ENCODE peak calls at places on chromosomes 2 and 18, in four cellular contexts. One of them, this sample, is unnamed.

GRCh38 chr2:179818546-179818945 is 42.9 kb downstream of the ZNF385B start:
- DNase-seq in omental fat pad: no peak
- DNase-seq in D721Med: no peak
- DNase-seq in HTR-8/SVneo: peak; percentile 4
- DNase-seq in this sample: no peak

GRCh38 chr18:63848159-63848558 is 39.3 kb upstream of the SERPINB2 start:
- DNase-seq in omental fat pad: no peak
- DNase-seq in D721Med: no peak
- DNase-seq in HTR-8/SVneo: peak; percentile 15
- DNase-seq in this sample: peak; percentile 71

GRCh38 chr2:129727286-129727685 is 252.2 kb upstream of the RAB6C start:
- DNase-seq in omental fat pad: no peak
- DNase-seq in D721Med: no peak
- DNase-seq in HTR-8/SVneo: no peak
- DNase-seq in this sample: no peak

GRCh38 chr2:64417624-64418023 is 36.3 kb upstream of the LGALSL start:
- DNase-seq in omental fat pad: no peak
- DNase-seq in D721Med: no peak
- DNase-seq in HTR-8/SVneo: no peak
- DNase-seq in this sample: no peak

GRCh38 chr18:621181-621580 is 24.4 kb downstream of the CLUL1 start:
- DNase-seq in omental fat pad: no peak
- DNase-seq in D721Med: no peak
- DNase-seq in HTR-8/SVneo: no peak
- DNase-seq in this sample: no peak

GRCh38 chr2:25331686-25332365 is 9.9 kb downstream of the DNMT3A start:
- DNase-seq in omental fat pad: no peak
- DNase-seq in D721Med: no peak
- DNase-seq in HTR-8/SVneo: no peak
- DNase-seq in this sample: no peak

GRCh38 chr2:29314816-29315571 is 199.8 kb downstream of the CLIP4 start:
- DNase-seq in omental fat pad: no peak
- DNase-seq in D721Med: no peak
- DNase-seq in HTR-8/SVneo: no peak
- DNase-seq in this sample: peak; percentile 66

GRCh38 chr2:64237266-64237665 is 93.0 kb upstream of the PELI1 start:
- DNase-seq in omental fat pad: no peak
- DNase-seq in D721Med: no peak
- DNase-seq in HTR-8/SVneo: no peak
- DNase-seq in this sample: no peak

GRCh38 chr2:60719331-60719730 is 36.7 kb upstream of the PAPOLG start:
- DNase-seq in omental fat pad: no peak
- DNase-seq in D721Med: no peak
- DNase-seq in HTR-8/SVneo: no peak
- DNase-seq in this sample: no peak

GRCh38 chr2:55010149-55010591 is 40.1 kb downstream of the RTN4 start:
- DNase-seq in omental fat pad: no peak
- DNase-seq in D721Med: no peak
- DNase-seq in HTR-8/SVneo: no peak
- DNase-seq in this sample: peak; percentile 93

GRCh38 chr18:70559446-70559845 is 270.6 kb downstream of the SOCS6 start:
- DNase-seq in omental fat pad: no peak
- DNase-seq in D721Med: no peak
- DNase-seq in HTR-8/SVneo: no peak
- DNase-seq in this sample: no peak

GRCh38 chr2:191571163-191571769 is 106.7 kb upstream of the NABP1 start:
- DNase-seq in omental fat pad: no peak
- DNase-seq in D721Med: no peak
- DNase-seq in HTR-8/SVneo: peak; percentile 51
- DNase-seq in this sample: peak; percentile 51

GRCh38 chr18:11178951-11179549 is 29.7 kb upstream of the PIEZO2 start:
- DNase-seq in omental fat pad: no peak
- DNase-seq in D721Med: no peak
- DNase-seq in HTR-8/SVneo: no peak
- DNase-seq in this sample: no peak

GRCh38 chr2:232342635-232343565 is 35.7 kb upstream of the ALPP start:
- DNase-seq in omental fat pad: no peak
- DNase-seq in D721Med: no peak
- DNase-seq in HTR-8/SVneo: no peak
- DNase-seq in this sample: no peak

GRCh38 chr2:164840930-164841718 is 499 bp downstream of the COBLL1 start:
- DNase-seq in omental fat pad: no peak
- DNase-seq in D721Med: peak; percentile 24
- DNase-seq in HTR-8/SVneo: peak; percentile 46
- DNase-seq in this sample: no peak

GRCh38 chr2:45272549-45273245 is 263.4 kb upstream of the SIX2 start:
- DNase-seq in omental fat pad: no peak
- DNase-seq in D721Med: no peak
- DNase-seq in HTR-8/SVneo: no peak
- DNase-seq in this sample: no peak

GRCh38 chr18:8196238-8196637 is 413.0 kb upstream of the RAB12 start:
- DNase-seq in omental fat pad: no peak
- DNase-seq in D721Med: no peak
- DNase-seq in HTR-8/SVneo: no peak
- DNase-seq in this sample: no peak

GRCh38 chr2:23549821-23550535 is 165.0 kb downstream of the KLHL29 start:
- DNase-seq in omental fat pad: no peak
- DNase-seq in D721Med: no peak
- DNase-seq in HTR-8/SVneo: no peak
- DNase-seq in this sample: no peak

GRCh38 chr2:129907256-129907973 is 72.1 kb upstream of the RAB6C start:
- DNase-seq in omental fat pad: no peak
- DNase-seq in D721Med: no peak
- DNase-seq in HTR-8/SVneo: no peak
- DNase-seq in this sample: no peak

GRCh38 chr2:199503148-199503547 is 45.4 kb upstream of the SATB2 start:
- DNase-seq in omental fat pad: no peak
- DNase-seq in D721Med: no peak
- DNase-seq in HTR-8/SVneo: no peak
- DNase-seq in this sample: no peak

GRCh38 chr18:3863006-3863405 is 413.0 kb downstream of the TGIF1 start:
- DNase-seq in omental fat pad: no peak
- DNase-seq in D721Med: no peak
- DNase-seq in HTR-8/SVneo: no peak
- DNase-seq in this sample: no peak

GRCh38 chr18:24319757-24320156 is 77.9 kb downstream of the OSBPL1A start:
- DNase-seq in omental fat pad: no peak
- DNase-seq in D721Med: no peak
- DNase-seq in HTR-8/SVneo: no peak
- DNase-seq in this sample: no peak

GRCh38 chr2:105274046-105274445 is 32.5 kb downstream of the GPR45 start:
- DNase-seq in omental fat pad: no peak
- DNase-seq in D721Med: no peak
- DNase-seq in HTR-8/SVneo: no peak
- DNase-seq in this sample: no peak

GRCh38 chr18:51110073-51110797 is 80.2 kb downstream of the SMAD4 start:
- DNase-seq in omental fat pad: peak; percentile 50
- DNase-seq in D721Med: peak; percentile 91
- DNase-seq in HTR-8/SVneo: peak; percentile 57
- DNase-seq in this sample: peak; percentile 75

GRCh38 chr18:59871711-59872362 is 28.0 kb upstream of the PMAIP1 start:
- DNase-seq in omental fat pad: no peak
- DNase-seq in D721Med: no peak
- DNase-seq in HTR-8/SVneo: no peak
- DNase-seq in this sample: no peak

GRCh38 chr2:61597300-61598289 is 59.4 kb upstream of the XPO1 start:
- DNase-seq in omental fat pad: no peak
- DNase-seq in D721Med: no peak
- DNase-seq in HTR-8/SVneo: no peak
- DNase-seq in this sample: no peak

GRCh38 chr18:54871231-54871630 is 43.0 kb downstream of the RAB27B start:
- DNase-seq in omental fat pad: no peak
- DNase-seq in D721Med: no peak
- DNase-seq in HTR-8/SVneo: no peak
- DNase-seq in this sample: no peak

GRCh38 chr2:194867328-194867727 is 789.7 kb upstream of the SLC39A10 start:
- DNase-seq in omental fat pad: no peak
- DNase-seq in D721Med: no peak
- DNase-seq in HTR-8/SVneo: peak; percentile 6
- DNase-seq in this sample: peak; percentile 45

GRCh38 chr2:8365331-8365910 is 316.4 kb upstream of the ID2 start:
- DNase-seq in omental fat pad: no peak
- DNase-seq in D721Med: no peak
- DNase-seq in HTR-8/SVneo: no peak
- DNase-seq in this sample: no peak

GRCh38 chr2:145015561-145015960 is 495.6 kb upstream of the ZEB2 start:
- DNase-seq in omental fat pad: no peak
- DNase-seq in D721Med: no peak
- DNase-seq in HTR-8/SVneo: no peak
- DNase-seq in this sample: no peak

GRCh38 chr18:62372156-62372555 is 47.0 kb downstream of the TNFRSF11A start:
- DNase-seq in omental fat pad: no peak
- DNase-seq in D721Med: no peak
- DNase-seq in HTR-8/SVneo: no peak
- DNase-seq in this sample: peak; percentile 46

GRCh38 chr2:39781697-39782096 is 2.6 kb upstream of the THUMPD2 start:
- DNase-seq in omental fat pad: no peak
- DNase-seq in D721Med: no peak
- DNase-seq in HTR-8/SVneo: no peak
- DNase-seq in this sample: no peak

This sample was measured in NAMALWA.